ENCODE peak calls at places on chromosomes 12 and 14, in four cellular contexts. Y is H1, M is GM12878, F is ovary. X is an unnamed sample.

GRCh38 chr12:26187429-26187828 is 7.9 kb upstream of the SSPN start:
- DNase-seq in Y (no peak), M (no peak), F (no peak), X (no peak)

GRCh38 chr14:93010118-93010475 is 87.1 kb downstream of the CHGA start:
- DNase-seq in Y (no peak), M (no peak), F (no peak), X (no peak)

GRCh38 chr12:73330584-73331351 is 1058.6 kb downstream of the TRHDE start:
- DNase-seq in Y (no peak), M (no peak), F (no peak), X (no peak)

GRCh38 chr12:2291182-2291832 is 238.5 kb downstream of the CACNA1C start:
- DNase-seq in Y (no peak), M (no peak), F (no peak), X (no peak)

GRCh38 chr14:103714063-103714724 is 1.1 kb downstream of the XRCC3 start:
- DNase-seq in Y (no peak), M (no peak), F (no peak), X (no peak)

GRCh38 chr14:73283592-73284379 is 46.5 kb downstream of the PAPLN start:
- DNase-seq in Y (peak), M (no peak), F (no peak), X (no peak)

GRCh38 chr12:106178582-106178981 is 39.8 kb upstream of the NUAK1 start:
- DNase-seq in Y (no peak), M (no peak), F (no peak), X (no peak)

GRCh38 chr12:49200882-49201594 is 12.2 kb upstream of the TUBA1A start:
- DNase-seq in Y (no peak), M (peak), F (no peak), X (no peak)

GRCh38 chr12:105318651-105319483 is 11.6 kb upstream of the C12orf75 start:
- DNase-seq in Y (no peak), M (no peak), F (no peak), X (no peak)

GRCh38 chr14:31414190-31414833 is 6.0 kb downstream of the HEATR5A start:
- DNase-seq in Y (no peak), M (no peak), F (no peak), X (no peak)

GRCh38 chr12:92928431-92928961 is 599 bp downstream of the EEA1 start:
- DNase-seq in Y (no peak), M (no peak), F (peak), X (peak)

GRCh38 chr14:22656226-22656625 is 12.1 kb upstream of the OR6J1 start:
- DNase-seq in Y (no peak), M (no peak), F (no peak), X (no peak)

GRCh38 chr14:73472182-73473114 is 14.1 kb upstream of the NUMB start:
- DNase-seq in Y (no peak), M (peak), F (no peak), X (no peak)

GRCh38 chr14:22835505-22835904 is 880 bp upstream of the MMP14 start:
- DNase-seq in Y (no peak), M (no peak), F (no peak), X (no peak)

GRCh38 chr12:51970904-51971646 is 19.6 kb downstream of the ACVR1B start:
- DNase-seq in Y (no peak), M (peak), F (no peak), X (no peak)

GRCh38 chr12:49357099-49357678 is 10.1 kb upstream of the SPATS2 start:
- DNase-seq in Y (no peak), M (no peak), F (no peak), X (no peak)

GRCh38 chr14:26765768-26766550 is 168.1 kb upstream of the NOVA1 start:
- DNase-seq in Y (no peak), M (no peak), F (peak), X (no peak)

GRCh38 chr12:84276215-84276614 is 636.4 kb downstream of the SLC6A15 start:
- DNase-seq in Y (no peak), M (no peak), F (no peak), X (no peak)
- TF ChIP-seq EP300 in Y (no peak), M (no peak), F (no peak), X (no peak)

GRCh38 chr12:103769240-103769945 is 71.6 kb downstream of the NT5DC3 start:
- DNase-seq in Y (no peak), M (no peak), F (no peak), X (no peak)

GRCh38 chr12:103768467-103769123 is 72.4 kb downstream of the NT5DC3 start:
- DNase-seq in Y (no peak), M (no peak), F (no peak), X (no peak)

GRCh38 chr12:103766028-103766427 is 75.0 kb downstream of the NT5DC3 start:
- DNase-seq in Y (no peak), M (no peak), F (no peak), X (no peak)

GRCh38 chr12:103762473-103762872 is 78.6 kb downstream of the NT5DC3 start:
- DNase-seq in Y (no peak), M (no peak), F (no peak), X (no peak)

DNA sequence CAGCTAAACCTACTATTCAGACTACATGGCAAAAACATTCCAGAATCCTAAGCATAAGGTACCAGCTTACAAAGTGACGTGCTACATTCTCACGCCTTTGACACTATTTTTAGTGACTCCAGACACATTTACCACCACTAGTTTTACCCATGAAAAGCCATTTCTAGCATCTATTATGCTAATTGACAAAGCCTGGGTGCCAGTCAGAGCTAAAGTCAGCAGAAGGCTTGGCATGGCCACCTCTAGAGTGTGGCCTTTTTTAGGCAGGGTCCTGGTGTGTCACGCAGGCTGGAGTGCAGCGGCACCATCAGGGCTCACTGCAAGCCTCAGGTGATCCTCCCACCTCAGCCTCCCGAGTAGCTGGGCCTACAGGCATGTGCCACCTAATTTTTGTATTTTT is 75.7 kb downstream of the NT5DC3 start:
- DNase-seq in Y (no peak), M (no peak), F (no peak), X (no peak)
- H3K27ac ChIP-seq in Y (no peak), M (no peak), F (no peak), X (no peak)

DNA sequence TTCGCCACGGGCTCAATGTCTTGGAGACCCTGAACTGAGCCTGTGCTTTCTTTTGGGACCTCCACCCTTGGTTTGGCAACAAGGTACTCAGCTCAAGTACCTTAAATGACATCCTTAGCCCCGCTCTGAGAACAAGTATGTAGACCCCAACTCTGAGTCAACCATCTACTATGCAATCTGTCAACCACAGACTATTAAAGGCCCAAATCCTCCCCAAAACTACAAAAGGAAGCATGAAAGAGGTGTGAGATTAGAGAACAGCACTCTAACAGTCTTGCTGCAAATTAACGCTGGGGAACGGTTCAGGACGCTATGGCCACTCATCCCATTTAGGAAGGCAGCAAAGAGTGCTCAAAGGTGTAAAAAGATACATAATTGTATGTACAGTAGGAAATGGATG is 52.1 kb downstream of the CCDC88C start:
- DNase-seq in Y (no peak), M (no peak), F (no peak), X (no peak)
- TF ChIP-seq EP300 in Y (no peak), M (no peak), F (no peak), X (no peak)

GRCh38 chr14:28656704-28657255 is 109.8 kb upstream of the FOXG1 start:
- DNase-seq in Y (no peak), M (no peak), F (no peak), X (no peak)

GRCh38 chr14:28666961-28667360 is 99.6 kb upstream of the FOXG1 start:
- DNase-seq in Y (no peak), M (no peak), F (no peak), X (no peak)

GRCh38 chr14:28661171-28661772 is 105.3 kb upstream of the FOXG1 start:
- DNase-seq in Y (peak), M (no peak), F (no peak), X (no peak)
- H3K27ac ChIP-seq in Y (peak), M (no peak), F (no peak), X (no peak)

GRCh38 chr14:34732802-34733201 is 18.4 kb upstream of the CFL2 start:
- DNase-seq in Y (no peak), M (no peak), F (no peak), X (no peak)

GRCh38 chr14:34733245-34733644 is 18.9 kb upstream of the CFL2 start:
- DNase-seq in Y (no peak), M (no peak), F (no peak), X (no peak)
- TF ChIP-seq EP300 in Y (no peak), M (no peak), F (no peak), X (no peak)

GRCh38 chr12:113152835-113153814 is 3.6 kb downstream of the CFAP73 start:
- DNase-seq in Y (peak), M (no peak), F (no peak), X (no peak)

GRCh38 chr12:113154351-113154973 is 4.9 kb downstream of the CFAP73 start:
- DNase-seq in Y (peak), M (no peak), F (no peak), X (no peak)

GRCh38 chr12:113155060-113155459 is 5.5 kb downstream of the CFAP73 start:
- DNase-seq in Y (no peak), M (no peak), F (no peak), X (no peak)

GRCh38 chr12:113151655-113152054 is 2.1 kb downstream of the CFAP73 start:
- DNase-seq in Y (no peak), M (no peak), F (no peak), X (no peak)

DNA sequence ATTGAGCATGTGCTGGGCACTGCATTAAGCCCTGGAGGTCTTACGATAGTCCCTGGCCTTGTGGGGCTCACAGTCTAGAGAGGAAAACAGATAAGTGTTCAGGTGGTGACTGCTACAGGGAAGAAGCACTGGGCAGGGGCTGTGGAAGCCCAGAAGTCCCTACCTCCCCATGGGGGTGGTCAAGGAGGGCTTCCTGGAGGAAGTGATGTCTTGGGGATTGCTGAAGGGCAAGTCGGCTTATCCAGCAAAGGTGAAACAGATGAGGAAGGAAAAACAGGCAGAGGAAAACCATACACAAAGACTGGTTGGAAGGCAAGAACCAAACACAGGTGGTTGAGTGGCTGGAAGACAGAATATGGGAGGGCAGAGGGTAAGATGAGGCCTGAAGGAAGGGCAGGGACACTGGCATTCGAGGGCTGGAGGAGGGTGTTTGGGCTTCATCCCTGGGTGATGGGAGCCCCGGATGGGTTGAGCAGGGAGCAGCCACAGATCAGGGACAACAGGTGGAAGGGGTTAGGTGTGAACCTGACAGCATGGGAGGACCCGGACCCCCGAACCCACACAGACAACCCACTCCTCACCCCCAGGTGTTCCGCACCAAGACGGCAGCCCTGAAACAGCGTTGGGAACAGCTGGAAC is 2.8 kb downstream of the CFAP73 start:
- DNase-seq in Y (no peak), M (no peak), F (no peak), X (no peak)
- H3K27ac ChIP-seq in Y (no peak), M (no peak), F (no peak), X (peak)

GRCh38 chr14:40920380-40920779 is 686.3 kb upstream of the LRFN5 start:
- DNase-seq in Y (no peak), M (no peak), F (no peak), X (no peak)
- TF ChIP-seq EP300 in Y (no peak), M (no peak), F (no peak), X (no peak)

GRCh38 chr14:61754627-61755381 is 7.4 kb upstream of the SNAPC1 start:
- DNase-seq in Y (no peak), M (no peak), F (no peak), X (no peak)
- H3K27ac ChIP-seq in Y (no peak), M (no peak), F (no peak), X (no peak)

DNA sequence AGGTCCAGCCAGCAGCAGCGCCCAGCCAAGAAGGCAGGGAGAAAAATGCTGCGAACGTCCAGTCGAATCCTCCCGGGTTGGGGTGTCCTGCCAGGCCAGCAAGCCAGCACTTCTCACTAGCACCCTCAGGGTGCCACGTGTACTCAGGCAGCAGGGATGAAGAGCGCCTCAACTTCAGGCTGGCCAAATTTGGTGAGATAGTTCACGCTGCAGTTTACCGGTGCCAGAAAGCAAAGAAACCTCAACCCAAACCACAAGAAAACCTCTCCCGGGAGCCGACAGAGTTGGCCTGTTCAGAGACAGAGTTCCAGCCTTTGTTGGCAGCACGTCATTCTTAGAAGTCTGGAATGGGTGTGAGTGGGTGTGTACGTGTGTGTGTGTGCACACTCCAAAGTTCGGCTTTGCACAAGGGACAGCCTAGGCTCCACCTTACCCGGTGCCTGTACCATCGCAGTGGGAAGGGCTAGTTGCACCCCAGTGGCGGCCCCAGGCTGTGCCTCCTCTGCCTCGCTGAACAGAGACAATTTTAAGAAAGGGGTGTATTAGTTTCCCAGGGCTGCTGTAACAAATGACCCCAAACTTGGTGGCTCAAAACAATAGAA is 42.1 kb downstream of the ELK3 start:
- DNase-seq in Y (no peak), M (no peak), F (no peak), X (peak)
- TF ChIP-seq EP300 in Y (no peak), M (no peak), F (no peak), X (no peak)

GRCh38 chr12:124551268-124552144 is 15.9 kb downstream of the NCOR2 start:
- DNase-seq in Y (no peak), M (no peak), F (no peak), X (peak)
- H3K27ac ChIP-seq in Y (no peak), M (peak), F (peak), X (peak)

X was measured in suprapubic skin.